ENCODE peak calls at places on chromosome 4, in eight cellular contexts. U is body of pancreas; B is CD8-positive, alpha-beta T cell; S is CD4-positive, alpha-beta T cell; A is RWPE2; M is lower lobe of right lung; G is right cardiac atrium; R is heart left ventricle. W is an unnamed sample.

GRCh38 chr4:139528377-139529005 is 27.5 kb downstream of the SETD7 start:
- ATAC-seq in U (peak; percentile 58), B (peak; percentile 70), S (no peak), A (peak; percentile 68), M (peak; percentile 64), G (peak; percentile 93), R (peak; percentile 74), W (peak; percentile 95)

GRCh38 chr4:138870739-138871633 is 144.6 kb upstream of the NOCT start:
- ATAC-seq in U (peak; percentile 91), B (no peak), S (no peak), A (peak; percentile 35), M (peak; percentile 77), G (peak; percentile 63), R (no peak), W (peak; percentile 53)

GRCh38 chr4:123350191-123350544 is 46.4 kb upstream of the SPRY1 start:
- ATAC-seq in U (no peak), B (no peak), S (no peak), A (peak; percentile 73), M (peak; percentile 22), G (no peak), R (no peak), W (no peak)

GRCh38 chr4:157514711-157515110 is 294.2 kb downstream of the GRIA2 start:
- ATAC-seq in U (no peak), B (no peak), S (no peak), A (no peak), M (no peak), G (no peak), R (no peak), W (no peak)

GRCh38 chr4:30714408-30715031 is 5.6 kb upstream of the PCDH7 start:
- ATAC-seq in U (peak; percentile 82), B (no peak), S (no peak), A (peak; percentile 31), M (peak; percentile 52), G (no peak), R (no peak), W (no peak)

GRCh38 chr4:128665514-128665913 is 144.0 kb upstream of the JADE1 start:
- ATAC-seq in U (no peak), B (no peak), S (no peak), A (no peak), M (no peak), G (no peak), R (no peak), W (no peak)

GRCh38 chr4:107853444-107854325 is 29.0 kb downstream of the SGMS2 start:
- ATAC-seq in U (peak; percentile 59), B (no peak), S (no peak), A (peak; percentile 74), M (peak; percentile 54), G (peak; percentile 79), R (peak; percentile 70), W (peak; percentile 66)

GRCh38 chr4:7075962-7076693 is 8.3 kb upstream of the GRPEL1 start:
- ATAC-seq in U (no peak), B (no peak), S (no peak), A (no peak), M (no peak), G (peak; percentile 7), R (no peak), W (no peak)

GRCh38 chr4:94913316-94913715 is 155.6 kb downstream of the BMPR1B start:
- ATAC-seq in U (no peak), B (no peak), S (no peak), A (no peak), M (no peak), G (no peak), R (no peak), W (no peak)

GRCh38 chr4:187286536-187286935 is 562.9 kb upstream of the FAT1 start:
- ATAC-seq in U (no peak), B (no peak), S (no peak), A (no peak), M (no peak), G (no peak), R (no peak), W (no peak)

GRCh38 chr4:155541716-155542115 is 124.9 kb upstream of the GUCY1A1 start:
- ATAC-seq in U (no peak), B (no peak), S (no peak), A (no peak), M (no peak), G (no peak), R (no peak), W (no peak)

GRCh38 chr4:161454860-161455259 is 708.9 kb downstream of the FSTL5 start:
- ATAC-seq in U (no peak), B (no peak), S (no peak), A (no peak), M (no peak), G (no peak), R (no peak), W (no peak)

GRCh38 chr4:88592600-88593448 is 544 bp downstream of the HERC3 start:
- ATAC-seq in U (peak; percentile 85), B (peak; percentile 74), S (peak; percentile 75), A (peak; percentile 77), M (peak; percentile 97), G (peak; percentile 96), R (peak; percentile 81), W (peak; percentile 88)

GRCh38 chr4:70994387-70995099 is 1.1 kb downstream of the DCK start:
- ATAC-seq in U (no peak), B (no peak), S (no peak), A (no peak), M (no peak), G (no peak), R (no peak), W (no peak)

GRCh38 chr4:103753868-103754653 is 34.3 kb upstream of the TACR3 start:
- ATAC-seq in U (no peak), B (no peak), S (no peak), A (no peak), M (peak; percentile 28), G (no peak), R (no peak), W (no peak)

GRCh38 chr4:87306056-87306455 is 16.6 kb downstream of the HSD17B13 start:
- ATAC-seq in U (no peak), B (no peak), S (no peak), A (no peak), M (no peak), G (no peak), R (no peak), W (no peak)

DNA sequence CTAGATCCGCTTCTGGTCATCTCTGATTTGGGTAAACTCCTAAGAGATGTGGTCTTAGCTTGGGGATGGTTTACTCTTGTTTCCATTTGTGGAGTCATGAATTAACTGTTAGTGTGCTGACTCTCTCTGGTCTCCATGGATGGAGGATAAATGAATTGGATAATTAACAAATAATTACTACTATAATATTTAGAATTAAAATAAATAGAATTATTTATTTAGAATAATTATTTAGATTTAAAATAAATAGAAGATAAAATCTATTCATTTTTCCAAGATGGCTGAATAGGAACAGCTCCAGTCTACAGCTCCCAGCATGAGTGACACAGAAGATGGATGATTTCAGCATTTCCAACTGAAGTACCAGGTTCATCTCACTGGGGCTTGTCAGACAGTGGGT is 1587.4 kb upstream of the AGA start:
- ATAC-seq in U (no peak), B (no peak), S (no peak), A (no peak), M (no peak), G (no peak), R (no peak), W (no peak)
- H3K27ac ChIP-seq in U (no peak overlapping the region), B (no peak overlapping the region), S (no peak overlapping the region), A (no peak overlapping the region), M (no peak overlapping the region), G (no peak overlapping the region), R (no peak overlapping the region), W (no peak overlapping the region)

GRCh38 chr4:152917533-152918395 is 18.4 kb upstream of the FHDC1 start:
- ATAC-seq in U (no peak), B (no peak), S (no peak), A (no peak), M (peak; percentile 97), G (no peak), R (no peak), W (no peak)

GRCh38 chr4:152919826-152920225 is 16.3 kb upstream of the FHDC1 start:
- ATAC-seq in U (no peak), B (no peak), S (no peak), A (no peak), M (peak; percentile 52), G (no peak), R (no peak), W (no peak)

GRCh38 chr4:152920768-152921167 is 15.4 kb upstream of the FHDC1 start:
- ATAC-seq in U (no peak), B (no peak), S (no peak), A (no peak), M (no peak), G (no peak), R (no peak), W (no peak)

GRCh38 chr4:152926959-152927358 is 9.2 kb upstream of the FHDC1 start:
- ATAC-seq in U (no peak), B (no peak), S (no peak), A (no peak), M (no peak), G (no peak), R (no peak), W (no peak)

DNA sequence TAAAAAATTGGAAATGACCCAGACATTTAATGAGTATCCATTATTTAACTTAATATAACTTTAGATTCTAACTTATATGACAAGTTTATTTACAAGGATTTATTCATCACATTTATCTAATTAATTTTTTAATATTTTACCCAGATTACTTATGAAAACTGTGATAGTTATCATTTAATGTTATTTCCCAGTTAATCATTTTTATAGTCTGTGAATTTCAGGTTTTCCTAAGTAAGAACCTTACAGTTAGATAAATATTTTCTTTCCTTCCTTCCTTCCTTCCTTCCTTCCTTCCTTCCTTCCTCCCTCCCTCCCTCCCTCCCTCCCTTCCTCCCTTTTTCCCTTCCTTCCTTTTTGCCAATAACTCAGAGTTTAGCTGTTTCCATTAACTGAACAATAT is 14.8 kb upstream of the FHDC1 start:
- ATAC-seq in U (no peak), B (no peak), S (no peak), A (no peak), M (no peak), G (no peak), R (no peak), W (no peak)
- H3K27ac ChIP-seq in U (no peak overlapping the region), B (no peak overlapping the region), S (no peak overlapping the region), A (no peak overlapping the region), M (no peak overlapping the region), G (no peak overlapping the region), R (no peak overlapping the region), W (no peak overlapping the region)

GRCh38 chr4:26583865-26584652 is at the start of gene TBC1D19:
- ATAC-seq in U (peak; percentile 100), B (peak; percentile 86), S (peak; percentile 87), A (peak; percentile 96), M (peak; percentile 100), G (peak; percentile 100), R (peak; percentile 99), W (peak; percentile 98)
- H3K27ac ChIP-seq in U (peak within 1 kb of the TSS; percentile 77), B (peak within 1 kb of the TSS; percentile 97), S (peak within 1 kb of the TSS; percentile 85), A (peak within 1 kb of the TSS; percentile 51), M (peak within 1 kb of the TSS; percentile 84), G (peak within 1 kb of the TSS; percentile 57), R (peak within 1 kb of the TSS; percentile 75), W (peak within 1 kb of the TSS; percentile 78)

DNA sequence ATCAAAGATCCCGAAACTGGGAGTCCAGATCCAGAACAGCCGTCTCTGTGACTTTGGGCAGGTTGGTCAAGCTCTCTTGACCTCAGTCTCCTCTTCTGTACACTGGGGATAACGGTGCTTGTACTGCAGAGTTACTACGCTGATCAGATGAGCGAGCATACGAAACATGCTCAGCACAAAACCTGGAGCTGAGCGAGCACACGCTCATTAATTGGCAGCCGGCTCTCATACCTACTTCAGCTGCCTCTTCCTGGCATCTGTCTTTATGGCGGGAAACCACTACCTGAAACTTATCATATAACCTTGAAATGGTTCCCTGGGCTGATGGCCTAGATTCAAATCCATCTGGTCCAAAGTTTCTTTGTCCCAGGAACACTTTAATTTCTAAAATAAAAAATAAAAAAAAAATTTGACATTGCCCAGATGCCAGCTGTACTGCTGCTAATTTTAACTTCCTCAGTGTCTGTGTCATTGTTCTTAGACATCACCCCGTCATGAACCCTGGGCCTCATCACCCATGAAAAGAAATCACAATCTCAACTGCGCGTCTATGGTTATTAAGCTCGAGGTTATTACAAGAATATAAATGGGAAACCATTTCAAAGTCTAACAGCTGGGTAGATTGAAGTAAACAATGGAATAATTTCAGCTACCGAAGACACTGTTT is 49.2 kb downstream of the CRMP1 start:
- ATAC-seq in U (no peak), B (no peak), S (no peak), A (no peak), M (no peak), G (no peak), R (no peak), W (no peak)
- H3K27ac ChIP-seq in U (no peak overlapping the region), B (no peak overlapping the region), S (no peak overlapping the region), A (no peak overlapping the region), M (no peak overlapping the region), G (no peak overlapping the region), R (peak overlapping the region; percentile 19), W (no peak overlapping the region)